ENCODE peak calls at places on chromosomes 12 and 14, in six cellular contexts. One of them, this sample, is unnamed.

GRCh38 chr12:19186722-19187661 is 57.5 kb downstream of the PLEKHA5 start:
- DNase-seq in heart left ventricle: no peak
- DNase-seq in gastrocnemius medialis: no peak
- DNase-seq in endothelial cell of umbilical vein: peak
- DNase-seq in left lung: no peak
- DNase-seq in ovary: no peak
- DNase-seq in this sample: peak

GRCh38 chr12:82638324-82638723 is 48.4 kb upstream of the TMTC2 start:
- DNase-seq in heart left ventricle: no peak
- DNase-seq in gastrocnemius medialis: no peak
- DNase-seq in endothelial cell of umbilical vein: no peak
- DNase-seq in left lung: no peak
- DNase-seq in ovary: no peak
- DNase-seq in this sample: no peak

GRCh38 chr12:97283297-97283696 is 179.3 kb upstream of the RMST start:
- DNase-seq in heart left ventricle: no peak
- DNase-seq in gastrocnemius medialis: no peak
- DNase-seq in endothelial cell of umbilical vein: no peak
- DNase-seq in left lung: no peak
- DNase-seq in ovary: no peak
- DNase-seq in this sample: no peak

GRCh38 chr12:7241404-7242005 is 52.0 kb downstream of the PEX5 start:
- DNase-seq in heart left ventricle: no peak
- DNase-seq in gastrocnemius medialis: no peak
- DNase-seq in endothelial cell of umbilical vein: no peak
- DNase-seq in left lung: no peak
- DNase-seq in ovary: no peak
- DNase-seq in this sample: peak

GRCh38 chr14:87888136-87888999 is 104.6 kb downstream of the GALC start:
- DNase-seq in heart left ventricle: no peak
- DNase-seq in gastrocnemius medialis: peak
- DNase-seq in endothelial cell of umbilical vein: no peak
- DNase-seq in left lung: no peak
- DNase-seq in ovary: no peak
- DNase-seq in this sample: no peak

GRCh38 chr12:104347374-104348075 is 44.0 kb downstream of the EID3 start:
- DNase-seq in heart left ventricle: no peak
- DNase-seq in gastrocnemius medialis: peak
- DNase-seq in endothelial cell of umbilical vein: no peak
- DNase-seq in left lung: no peak
- DNase-seq in ovary: no peak
- DNase-seq in this sample: no peak

GRCh38 chr12:92360543-92360942 is 214.9 kb upstream of the BTG1 start:
- DNase-seq in heart left ventricle: no peak
- DNase-seq in gastrocnemius medialis: no peak
- DNase-seq in endothelial cell of umbilical vein: no peak
- DNase-seq in left lung: no peak
- DNase-seq in ovary: no peak
- DNase-seq in this sample: no peak

GRCh38 chr12:120211243-120211903 is 10.5 kb upstream of the RPLP0 start:
- DNase-seq in heart left ventricle: no peak
- DNase-seq in gastrocnemius medialis: no peak
- DNase-seq in endothelial cell of umbilical vein: no peak
- DNase-seq in left lung: no peak
- DNase-seq in ovary: no peak
- DNase-seq in this sample: no peak

GRCh38 chr12:124545508-124546418 is 21.6 kb downstream of the NCOR2 start:
- DNase-seq in heart left ventricle: peak
- DNase-seq in gastrocnemius medialis: no peak
- DNase-seq in endothelial cell of umbilical vein: no peak
- DNase-seq in left lung: peak
- DNase-seq in ovary: peak
- DNase-seq in this sample: peak

GRCh38 chr14:55718551-55718950 is 138.5 kb downstream of the KTN1 start:
- DNase-seq in heart left ventricle: no peak
- DNase-seq in gastrocnemius medialis: no peak
- DNase-seq in endothelial cell of umbilical vein: no peak
- DNase-seq in left lung: no peak
- DNase-seq in ovary: no peak
- DNase-seq in this sample: no peak

GRCh38 chr12:117968826-117969659 is at the start of gene KSR2:
- DNase-seq in heart left ventricle: no peak
- DNase-seq in gastrocnemius medialis: no peak
- DNase-seq in endothelial cell of umbilical vein: peak
- DNase-seq in left lung: peak
- DNase-seq in ovary: peak
- DNase-seq in this sample: no peak

GRCh38 chr14:104190396-104191000 is 52.1 kb downstream of the KIF26A start:
- DNase-seq in heart left ventricle: no peak
- DNase-seq in gastrocnemius medialis: no peak
- DNase-seq in endothelial cell of umbilical vein: no peak
- DNase-seq in left lung: peak
- DNase-seq in ovary: no peak
- DNase-seq in this sample: no peak

GRCh38 chr12:86914716-86915115 is 658.5 kb upstream of the MGAT4C start:
- DNase-seq in heart left ventricle: no peak
- DNase-seq in gastrocnemius medialis: no peak
- DNase-seq in endothelial cell of umbilical vein: peak
- DNase-seq in left lung: no peak
- DNase-seq in ovary: no peak
- DNase-seq in this sample: peak

GRCh38 chr12:52005903-52006703 is 643 bp upstream of the TAMALIN start:
- DNase-seq in heart left ventricle: peak
- DNase-seq in gastrocnemius medialis: peak
- DNase-seq in endothelial cell of umbilical vein: no peak
- DNase-seq in left lung: peak
- DNase-seq in ovary: no peak
- DNase-seq in this sample: no peak

GRCh38 chr14:94117856-94118255 is 7.3 kb downstream of the IFI27 start:
- DNase-seq in heart left ventricle: no peak
- DNase-seq in gastrocnemius medialis: no peak
- DNase-seq in endothelial cell of umbilical vein: no peak
- DNase-seq in left lung: no peak
- DNase-seq in ovary: no peak
- DNase-seq in this sample: no peak

GRCh38 chr14:100263141-100263540 is 24.2 kb downstream of the YY1 start:
- DNase-seq in heart left ventricle: no peak
- DNase-seq in gastrocnemius medialis: no peak
- DNase-seq in endothelial cell of umbilical vein: no peak
- DNase-seq in left lung: no peak
- DNase-seq in ovary: no peak
- DNase-seq in this sample: peak

GRCh38 chr12:68915055-68915454 is 17.9 kb downstream of the CPM start:
- DNase-seq in heart left ventricle: no peak
- DNase-seq in gastrocnemius medialis: no peak
- DNase-seq in endothelial cell of umbilical vein: no peak
- DNase-seq in left lung: no peak
- DNase-seq in ovary: no peak
- DNase-seq in this sample: peak

GRCh38 chr14:71108398-71109114 is 201.3 kb downstream of the PCNX1 start:
- DNase-seq in heart left ventricle: no peak
- DNase-seq in gastrocnemius medialis: no peak
- DNase-seq in endothelial cell of umbilical vein: no peak
- DNase-seq in left lung: no peak
- DNase-seq in ovary: no peak
- DNase-seq in this sample: no peak

GRCh38 chr12:80445083-80445482 is 1.0 kb downstream of the PTPRQ start:
- DNase-seq in heart left ventricle: no peak
- DNase-seq in gastrocnemius medialis: no peak
- DNase-seq in endothelial cell of umbilical vein: no peak
- DNase-seq in left lung: no peak
- DNase-seq in ovary: no peak
- DNase-seq in this sample: peak

GRCh38 chr12:6061661-6062060 is 62.8 kb downstream of the VWF start:
- DNase-seq in heart left ventricle: no peak
- DNase-seq in gastrocnemius medialis: no peak
- DNase-seq in endothelial cell of umbilical vein: no peak
- DNase-seq in left lung: no peak
- DNase-seq in ovary: no peak
- DNase-seq in this sample: peak

GRCh38 chr14:23575086-23575485 is 3.5 kb downstream of the JPH4 start:
- DNase-seq in heart left ventricle: no peak
- DNase-seq in gastrocnemius medialis: no peak
- DNase-seq in endothelial cell of umbilical vein: no peak
- DNase-seq in left lung: no peak
- DNase-seq in ovary: no peak
- DNase-seq in this sample: no peak

GRCh38 chr12:49277466-49277865 is 12.6 kb downstream of the TUBA1C start:
- DNase-seq in heart left ventricle: no peak
- DNase-seq in gastrocnemius medialis: no peak
- DNase-seq in endothelial cell of umbilical vein: no peak
- DNase-seq in left lung: no peak
- DNase-seq in ovary: no peak
- DNase-seq in this sample: no peak

GRCh38 chr12:12353807-12354206 is 3.1 kb upstream of the BORCS5 start:
- DNase-seq in heart left ventricle: no peak
- DNase-seq in gastrocnemius medialis: no peak
- DNase-seq in endothelial cell of umbilical vein: no peak
- DNase-seq in left lung: no peak
- DNase-seq in ovary: no peak
- DNase-seq in this sample: no peak

GRCh38 chr12:102350070-102350469 is 130.3 kb downstream of the IGF1 start:
- DNase-seq in heart left ventricle: no peak
- DNase-seq in gastrocnemius medialis: no peak
- DNase-seq in endothelial cell of umbilical vein: no peak
- DNase-seq in left lung: no peak
- DNase-seq in ovary: no peak
- DNase-seq in this sample: no peak

GRCh38 chr12:86600664-86601231 is 344.6 kb upstream of the MGAT4C start:
- DNase-seq in heart left ventricle: peak
- DNase-seq in gastrocnemius medialis: no peak
- DNase-seq in endothelial cell of umbilical vein: no peak
- DNase-seq in left lung: peak
- DNase-seq in ovary: no peak
- DNase-seq in this sample: no peak

GRCh38 chr14:36059531-36059930 is 117.0 kb downstream of the PTCSC3 start:
- DNase-seq in heart left ventricle: no peak
- DNase-seq in gastrocnemius medialis: no peak
- DNase-seq in endothelial cell of umbilical vein: no peak
- DNase-seq in left lung: no peak
- DNase-seq in ovary: no peak
- DNase-seq in this sample: no peak

GRCh38 chr14:57486767-57487379 is 6.8 kb downstream of the CCDC198 start:
- DNase-seq in heart left ventricle: no peak
- DNase-seq in gastrocnemius medialis: no peak
- DNase-seq in endothelial cell of umbilical vein: peak
- DNase-seq in left lung: no peak
- DNase-seq in ovary: no peak
- DNase-seq in this sample: peak

GRCh38 chr12:25307818-25308217 is 57.1 kb upstream of the KRAS start:
- DNase-seq in heart left ventricle: no peak
- DNase-seq in gastrocnemius medialis: no peak
- DNase-seq in endothelial cell of umbilical vein: no peak
- DNase-seq in left lung: no peak
- DNase-seq in ovary: no peak
- DNase-seq in this sample: no peak
- TF ChIP-seq CTCF in heart left ventricle: no peak
- TF ChIP-seq CTCF in gastrocnemius medialis: no peak
- TF ChIP-seq CTCF in endothelial cell of umbilical vein: no peak
- TF ChIP-seq CTCF in left lung: no peak
- TF ChIP-seq CTCF in ovary: no peak
- TF ChIP-seq CTCF in this sample: no peak

DNA sequence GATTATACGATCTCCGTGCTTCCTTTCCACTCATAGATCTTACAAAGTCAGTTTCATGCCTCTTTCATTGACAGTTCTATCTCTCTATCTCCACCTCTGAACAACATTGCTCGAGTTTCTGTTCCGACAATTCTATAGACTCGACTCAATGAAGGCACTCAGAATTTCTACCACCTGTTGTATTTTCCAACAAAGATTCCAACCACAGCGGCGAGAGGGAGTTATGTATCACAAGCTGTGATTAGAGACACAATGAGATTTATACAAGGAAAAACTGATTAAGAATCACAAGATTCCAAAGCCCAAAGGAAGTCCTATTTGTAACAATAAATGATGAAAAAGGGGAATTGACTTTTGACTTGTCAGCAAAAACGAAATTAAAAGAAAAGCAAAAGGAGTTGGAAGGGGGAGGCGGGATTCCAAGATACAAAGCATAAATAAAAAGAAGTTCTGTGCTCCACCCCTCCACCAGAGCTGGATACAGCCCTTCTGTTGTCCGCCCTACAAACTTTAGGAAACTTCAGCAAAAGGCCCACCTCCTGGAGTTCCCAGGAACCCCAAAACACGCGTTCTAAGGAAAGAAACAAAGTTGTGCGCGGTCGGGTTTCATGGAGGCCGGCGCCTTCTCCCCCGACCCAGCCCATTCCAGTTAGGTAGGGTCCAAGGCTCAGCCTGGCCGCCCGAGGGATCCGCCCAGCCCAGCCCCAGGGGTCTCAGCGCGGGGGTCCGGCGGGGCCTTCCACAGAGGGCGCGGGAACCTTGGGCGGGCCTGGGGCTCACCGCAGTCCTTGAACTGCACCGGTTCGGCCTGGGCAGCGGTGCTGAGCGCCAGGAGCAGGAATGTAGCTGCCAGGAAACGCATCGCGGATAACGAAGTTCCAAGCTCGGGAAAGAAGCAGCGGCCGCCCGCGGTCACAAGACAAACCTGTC is at the start of gene NPC2:
- DNase-seq in heart left ventricle: no peak
- DNase-seq in gastrocnemius medialis: no peak
- DNase-seq in endothelial cell of umbilical vein: peak
- DNase-seq in left lung: no peak
- DNase-seq in ovary: no peak
- DNase-seq in this sample: peak
- H3K4me3 ChIP-seq in heart left ventricle: peak
- H3K4me3 ChIP-seq in gastrocnemius medialis: peak
- H3K4me3 ChIP-seq in endothelial cell of umbilical vein: peak
- H3K4me3 ChIP-seq in left lung: peak
- H3K4me3 ChIP-seq in ovary: peak
- H3K4me3 ChIP-seq in this sample: peak

GRCh38 chr12:21602774-21603173 is 1.9 kb downstream of the GYS2 start:
- DNase-seq in heart left ventricle: no peak
- DNase-seq in gastrocnemius medialis: no peak
- DNase-seq in endothelial cell of umbilical vein: no peak
- DNase-seq in left lung: no peak
- DNase-seq in ovary: no peak
- DNase-seq in this sample: no peak

GRCh38 chr12:21606175-21606574 is 1.5 kb upstream of the GYS2 start:
- DNase-seq in heart left ventricle: no peak
- DNase-seq in gastrocnemius medialis: no peak
- DNase-seq in endothelial cell of umbilical vein: no peak
- DNase-seq in left lung: no peak
- DNase-seq in ovary: no peak
- DNase-seq in this sample: no peak

GRCh38 chr12:21604245-21605101 is at the start of gene GYS2:
- DNase-seq in heart left ventricle: no peak
- DNase-seq in gastrocnemius medialis: no peak
- DNase-seq in endothelial cell of umbilical vein: no peak
- DNase-seq in left lung: no peak
- DNase-seq in ovary: no peak
- DNase-seq in this sample: no peak

GRCh38 chr12:21607701-21608100 is 3.1 kb upstream of the GYS2 start:
- DNase-seq in heart left ventricle: no peak
- DNase-seq in gastrocnemius medialis: no peak
- DNase-seq in endothelial cell of umbilical vein: peak
- DNase-seq in left lung: no peak
- DNase-seq in ovary: no peak
- DNase-seq in this sample: peak
- TF ChIP-seq CTCF in heart left ventricle: peak
- TF ChIP-seq CTCF in gastrocnemius medialis: peak
- TF ChIP-seq CTCF in endothelial cell of umbilical vein: no peak
- TF ChIP-seq CTCF in left lung: peak
- TF ChIP-seq CTCF in ovary: no peak
- TF ChIP-seq CTCF in this sample: peak

GRCh38 chr12:114702462-114702861 is 18.5 kb upstream of the TBX3 start:
- DNase-seq in heart left ventricle: no peak
- DNase-seq in gastrocnemius medialis: no peak
- DNase-seq in endothelial cell of umbilical vein: no peak
- DNase-seq in left lung: no peak
- DNase-seq in ovary: no peak
- DNase-seq in this sample: no peak
- H3K4me3 ChIP-seq in heart left ventricle: no peak
- H3K4me3 ChIP-seq in gastrocnemius medialis: no peak
- H3K4me3 ChIP-seq in endothelial cell of umbilical vein: no peak
- H3K4me3 ChIP-seq in left lung: no peak
- H3K4me3 ChIP-seq in ovary: no peak
- H3K4me3 ChIP-seq in this sample: no peak